ENCODE peak calls at places on chromosome 12, in ten cellular contexts. P is stimulated activated naive CD4-positive, alpha-beta T cell; Y is T-helper 2 cell; X is midbrain; G is A549; O is stimulated activated CD4-positive, alpha-beta T cell treated with anti-CD3 and anti-CD28 coated beads, Interleukin-2, amount 100 ng/mL, for 48 hours; L is small intestine; Q is kidney glomerular epithelial cell; U is NCI-H1436; A is T-helper 9 cell. J is an unnamed sample.

GRCh38 chr12:96321941-96322340 is 78.3 kb downstream of the CDK17 start:
- DNase-seq in X (no peak), U (no peak), Y (no peak), G (no peak), P (no peak), L (no peak), O (no peak), Q (no peak), A (no peak), J (no peak)

GRCh38 chr12:50934981-50935807 is 17.1 kb upstream of the HIGD1C start:
- DNase-seq in U (no peak), G (no peak), Q (no peak), O (no peak), L (peak; percentile 79), Y (no peak), A (no peak), P (no peak), X (no peak), J (peak; percentile 36)

GRCh38 chr12:12990700-12991468 is 9.2 kb downstream of the HEBP1 start:
- DNase-seq in G (no peak), U (no peak), A (no peak), P (no peak), Q (no peak), Y (no peak), O (no peak), X (no peak), L (no peak), J (no peak)

GRCh38 chr12:77940566-77940965 is 109.9 kb downstream of the NAV3 start:
- DNase-seq in Y (no peak), A (no peak), P (no peak), Q (no peak), X (no peak), O (no peak), L (no peak), U (no peak), G (no peak), J (peak; percentile 73)

GRCh38 chr12:28191018-28191595 is 851 bp downstream of the CCDC91 start:
- DNase-seq in O (peak; percentile 19), X (no peak), L (peak; percentile 29), P (peak; percentile 10), Y (peak; percentile 48), Q (peak; percentile 81), G (peak; percentile 22), A (peak; percentile 17), U (no peak), J (peak; percentile 60)

GRCh38 chr12:100372846-100373245 is 16.0 kb downstream of the SLC17A8 start:
- DNase-seq in P (no peak), L (no peak), Q (no peak), A (no peak), G (no peak), U (no peak), X (no peak), O (no peak), Y (no peak), J (no peak)

GRCh38 chr12:32586390-32586789 is 92.7 kb upstream of the DNM1L start:
- DNase-seq in Q (peak; percentile 5), X (no peak), O (no peak), A (no peak), U (no peak), L (no peak), G (no peak), P (no peak), Y (no peak), J (peak; percentile 76)

GRCh38 chr12:82781288-82782078 is 94.8 kb downstream of the TMTC2 start:
- DNase-seq in O (no peak), L (no peak), Y (no peak), P (no peak), G (no peak), X (peak; percentile 58), Q (no peak), A (no peak), U (no peak), J (no peak)

GRCh38 chr12:108099085-108099484 is 30.0 kb upstream of the WSCD2 start:
- DNase-seq in G (no peak), Q (no peak), A (no peak), P (no peak), L (no peak), X (no peak), O (no peak), Y (no peak), U (no peak), J (no peak)

GRCh38 chr12:14326699-14327098 is 38.8 kb upstream of the ATF7IP start:
- DNase-seq in U (no peak), G (no peak), Q (no peak), X (no peak), Y (no peak), O (no peak), L (no peak), A (no peak), P (no peak), J (no peak)

GRCh38 chr12:58850826-58851225 is 69.5 kb downstream of the LRIG3 start:
- DNase-seq in Y (no peak), G (no peak), P (no peak), A (no peak), L (no peak), U (no peak), Q (no peak), O (no peak), X (no peak), J (no peak)

GRCh38 chr12:111438501-111438900 is 32.8 kb downstream of the SH2B3 start:
- DNase-seq in O (no peak), L (no peak), U (peak; percentile 19), A (peak; percentile 59), Y (peak; percentile 74), G (no peak), P (peak; percentile 60), Q (no peak), X (no peak), J (peak; percentile 82)

GRCh38 chr12:54603173-54603814 is 14.8 kb upstream of the PPP1R1A start:
- DNase-seq in Q (peak; percentile 91), P (peak; percentile 52), X (peak; percentile 65), L (peak; percentile 59), U (peak; percentile 12), Y (peak; percentile 23), A (peak; percentile 43), G (peak; percentile 87), O (peak; percentile 58), J (peak; percentile 81)

GRCh38 chr12:92403210-92404175 is 257.8 kb upstream of the BTG1 start:
- DNase-seq in L (peak; percentile 71), X (no peak), Q (no peak), Y (peak; percentile 63), U (no peak), P (peak; percentile 59), O (peak; percentile 44), G (no peak), A (peak; percentile 22), J (no peak)

GRCh38 chr12:52798003-52798670 is 2.2 kb upstream of the KRT3 start:
- DNase-seq in X (no peak), O (no peak), L (no peak), Y (no peak), Q (peak; percentile 84), P (no peak), U (no peak), A (no peak), G (no peak), J (peak; percentile 58)

GRCh38 chr12:64056741-64057140 is 165.4 kb downstream of the KICS2 start:
- DNase-seq in U (no peak), X (no peak), P (no peak), O (no peak), A (no peak), L (no peak), Q (no peak), Y (no peak), G (no peak), J (no peak)

GRCh38 chr12:50057000-50057841 is at the start of gene ASIC1:
- DNase-seq in Y (no peak), A (no peak), X (peak; percentile 75), O (peak; percentile 34), G (peak; percentile 83), Q (peak; percentile 18), P (peak; percentile 45), L (peak; percentile 43), U (peak; percentile 28), J (peak; percentile 73)

GRCh38 chr12:32166510-32166909 is 59.9 kb downstream of the BICD1 start:
- DNase-seq in U (no peak), G (no peak), P (no peak), A (no peak), Q (no peak), L (no peak), X (no peak), O (no peak), Y (no peak), J (no peak)

GRCh38 chr12:21528953-21529352 is 2.9 kb downstream of the SPX start:
- DNase-seq in X (peak; percentile 31), O (no peak), L (no peak), Q (peak; percentile 89), G (no peak), P (no peak), A (no peak), U (no peak), Y (no peak), J (no peak)

GRCh38 chr12:94650143-94651056 is at the start of gene TMCC3:
- DNase-seq in Y (no peak), P (peak; percentile 3), Q (no peak), O (no peak), G (peak; percentile 28), X (peak; percentile 81), L (peak; percentile 66), U (peak; percentile 47), A (no peak), J (peak; percentile 74)

GRCh38 chr12:16606936-16607335 is 974 bp upstream of the LMO3 start:
- DNase-seq in A (no peak), Y (no peak), Q (no peak), U (no peak), L (no peak), X (peak; percentile 36), P (no peak), G (no peak), O (no peak), J (no peak)

GRCh38 chr12:75571204-75571603 is 59.8 kb upstream of the KRR1 start:
- DNase-seq in Q (no peak), P (no peak), G (no peak), X (peak; percentile 8), L (no peak), O (no peak), Y (no peak), A (no peak), U (peak; percentile 62), J (no peak)

GRCh38 chr12:110622582-110622981 is 8.7 kb downstream of the TCTN1 start:
- DNase-seq in U (no peak), Q (no peak), L (no peak), Y (no peak), X (no peak), G (no peak), A (no peak), O (no peak), P (no peak), J (no peak)

GRCh38 chr12:7872565-7873304 is at the start of gene SLC2A14:
- DNase-seq in P (no peak), X (no peak), A (no peak), Q (no peak), L (no peak), U (no peak), Y (no peak), O (no peak), G (no peak), J (no peak)

GRCh38 chr12:6110006-6110405 is 14.5 kb downstream of the VWF start:
- DNase-seq in O (no peak), Y (no peak), A (no peak), P (no peak), G (no peak), Q (no peak), L (no peak), X (no peak), U (no peak), J (peak; percentile 22)

GRCh38 chr12:58537278-58537677 is 383.0 kb downstream of the LRIG3 start:
- DNase-seq in Q (no peak), X (no peak), G (no peak), L (no peak), P (no peak), A (no peak), Y (no peak), U (no peak), O (no peak), J (peak; percentile 41)

GRCh38 chr12:101570022-101570421 is 24.7 kb upstream of the MYBPC1 start:
- DNase-seq in Q (peak; percentile 35), L (peak; percentile 43), U (no peak), O (no peak), Y (no peak), X (peak; percentile 38), G (no peak), P (no peak), A (no peak), J (peak; percentile 37)

GRCh38 chr12:9124346-9125031 is 8.8 kb upstream of the A2M start:
- DNase-seq in Y (no peak), Q (no peak), O (no peak), A (no peak), P (no peak), U (no peak), L (no peak), G (no peak), X (no peak), J (no peak)

J was measured in epithelial cell of esophagus.